ENCODE peak calls at places on chromosomes 12 and 14, in nine cellular contexts. One of them, this sample, is unnamed.

GRCh38 chr14:99657645-99658155 is 12.8 kb downstream of the HHIPL1 start:
- DNase-seq in GM23248: no peak
- DNase-seq in colonic mucosa: no peak
- DNase-seq in pancreas: no peak
- DNase-seq in fibroblast of mammary gland: no peak
- DNase-seq in AG04450: no peak
- DNase-seq in mammary epithelial cell: no peak
- DNase-seq in left ventricle myocardium inferior: no peak
- DNase-seq in brain microvascular endothelial cell: no peak
- DNase-seq in this sample: no peak

GRCh38 chr14:62436256-62436655 is 609.0 kb downstream of the KCNH5 start:
- DNase-seq in GM23248: no peak
- DNase-seq in left ventricle myocardium inferior: no peak
- DNase-seq in AG04450: no peak
- DNase-seq in mammary epithelial cell: peak
- DNase-seq in fibroblast of mammary gland: no peak
- DNase-seq in brain microvascular endothelial cell: no peak
- DNase-seq in pancreas: no peak
- DNase-seq in colonic mucosa: no peak
- DNase-seq in this sample: no peak

GRCh38 chr14:104724407-104724980 is 465 bp downstream of the ADSS1 start:
- DNase-seq in GM23248: peak
- DNase-seq in left ventricle myocardium inferior: peak
- DNase-seq in brain microvascular endothelial cell: no peak
- DNase-seq in colonic mucosa: peak
- DNase-seq in fibroblast of mammary gland: peak
- DNase-seq in pancreas: no peak
- DNase-seq in mammary epithelial cell: no peak
- DNase-seq in AG04450: no peak
- DNase-seq in this sample: no peak

GRCh38 chr12:48865441-48866290 is at the start of gene RND1:
- DNase-seq in left ventricle myocardium inferior: peak
- DNase-seq in AG04450: peak
- DNase-seq in pancreas: peak
- DNase-seq in colonic mucosa: peak
- DNase-seq in brain microvascular endothelial cell: peak
- DNase-seq in GM23248: peak
- DNase-seq in fibroblast of mammary gland: peak
- DNase-seq in mammary epithelial cell: peak
- DNase-seq in this sample: peak

GRCh38 chr14:53871947-53872346 is 84.7 kb downstream of the BMP4 start:
- DNase-seq in GM23248: no peak
- DNase-seq in colonic mucosa: no peak
- DNase-seq in brain microvascular endothelial cell: no peak
- DNase-seq in pancreas: no peak
- DNase-seq in fibroblast of mammary gland: no peak
- DNase-seq in mammary epithelial cell: no peak
- DNase-seq in AG04450: no peak
- DNase-seq in left ventricle myocardium inferior: no peak
- DNase-seq in this sample: no peak

GRCh38 chr14:38212996-38213395 is 5.3 kb downstream of the SSTR1 start:
- DNase-seq in GM23248: no peak
- DNase-seq in brain microvascular endothelial cell: no peak
- DNase-seq in AG04450: no peak
- DNase-seq in left ventricle myocardium inferior: no peak
- DNase-seq in colonic mucosa: no peak
- DNase-seq in pancreas: no peak
- DNase-seq in fibroblast of mammary gland: peak
- DNase-seq in mammary epithelial cell: no peak
- DNase-seq in this sample: no peak

GRCh38 chr12:122643207-122643805 is 59.9 kb downstream of the HCAR2 start:
- DNase-seq in left ventricle myocardium inferior: no peak
- DNase-seq in colonic mucosa: no peak
- DNase-seq in brain microvascular endothelial cell: no peak
- DNase-seq in pancreas: no peak
- DNase-seq in AG04450: no peak
- DNase-seq in mammary epithelial cell: no peak
- DNase-seq in fibroblast of mammary gland: peak
- DNase-seq in GM23248: no peak
- DNase-seq in this sample: no peak

GRCh38 chr14:50501642-50502041 is 30.7 kb downstream of the MAP4K5 start:
- DNase-seq in left ventricle myocardium inferior: no peak
- DNase-seq in pancreas: no peak
- DNase-seq in brain microvascular endothelial cell: peak
- DNase-seq in GM23248: peak
- DNase-seq in mammary epithelial cell: peak
- DNase-seq in colonic mucosa: no peak
- DNase-seq in fibroblast of mammary gland: peak
- DNase-seq in AG04450: peak
- DNase-seq in this sample: no peak

GRCh38 chr14:63045612-63046320 is 508 bp upstream of the KCNH5 start:
- DNase-seq in GM23248: peak
- DNase-seq in brain microvascular endothelial cell: peak
- DNase-seq in fibroblast of mammary gland: peak
- DNase-seq in AG04450: peak
- DNase-seq in pancreas: peak
- DNase-seq in mammary epithelial cell: peak
- DNase-seq in colonic mucosa: no peak
- DNase-seq in left ventricle myocardium inferior: no peak
- DNase-seq in this sample: no peak

GRCh38 chr12:64946132-64946829 is 121.8 kb downstream of the TBC1D30 start:
- DNase-seq in pancreas: no peak
- DNase-seq in brain microvascular endothelial cell: no peak
- DNase-seq in left ventricle myocardium inferior: peak
- DNase-seq in colonic mucosa: peak
- DNase-seq in AG04450: no peak
- DNase-seq in mammary epithelial cell: no peak
- DNase-seq in GM23248: no peak
- DNase-seq in fibroblast of mammary gland: peak
- DNase-seq in this sample: no peak

GRCh38 chr14:51931308-51931707 is 58.0 kb upstream of the RTRAF start:
- DNase-seq in brain microvascular endothelial cell: no peak
- DNase-seq in fibroblast of mammary gland: no peak
- DNase-seq in left ventricle myocardium inferior: no peak
- DNase-seq in AG04450: no peak
- DNase-seq in mammary epithelial cell: no peak
- DNase-seq in pancreas: no peak
- DNase-seq in GM23248: no peak
- DNase-seq in colonic mucosa: no peak
- DNase-seq in this sample: no peak
- H3K4me3 ChIP-seq in brain microvascular endothelial cell: no peak
- H3K4me3 ChIP-seq in fibroblast of mammary gland: no peak
- H3K4me3 ChIP-seq in left ventricle myocardium inferior: no peak
- H3K4me3 ChIP-seq in AG04450: no peak
- H3K4me3 ChIP-seq in mammary epithelial cell: no peak
- H3K4me3 ChIP-seq in pancreas: no peak
- H3K4me3 ChIP-seq in GM23248: no peak
- H3K4me3 ChIP-seq in colonic mucosa: no peak
- H3K4me3 ChIP-seq in this sample: no peak

GRCh38 chr12:26818636-26819035 is 14.4 kb downstream of the ITPR2 start:
- DNase-seq in pancreas: no peak
- DNase-seq in colonic mucosa: no peak
- DNase-seq in AG04450: no peak
- DNase-seq in fibroblast of mammary gland: no peak
- DNase-seq in GM23248: no peak
- DNase-seq in left ventricle myocardium inferior: no peak
- DNase-seq in brain microvascular endothelial cell: no peak
- DNase-seq in mammary epithelial cell: no peak
- DNase-seq in this sample: no peak

GRCh38 chr12:26822051-26822450 is 10.9 kb downstream of the ITPR2 start:
- DNase-seq in brain microvascular endothelial cell: no peak
- DNase-seq in pancreas: no peak
- DNase-seq in mammary epithelial cell: no peak
- DNase-seq in GM23248: peak
- DNase-seq in AG04450: no peak
- DNase-seq in colonic mucosa: no peak
- DNase-seq in left ventricle myocardium inferior: no peak
- DNase-seq in fibroblast of mammary gland: no peak
- DNase-seq in this sample: no peak

GRCh38 chr12:26823391-26823790 is 9.6 kb downstream of the ITPR2 start:
- DNase-seq in AG04450: no peak
- DNase-seq in GM23248: peak
- DNase-seq in left ventricle myocardium inferior: no peak
- DNase-seq in pancreas: no peak
- DNase-seq in brain microvascular endothelial cell: peak
- DNase-seq in colonic mucosa: no peak
- DNase-seq in fibroblast of mammary gland: peak
- DNase-seq in mammary epithelial cell: peak
- DNase-seq in this sample: no peak

GRCh38 chr12:26818201-26818600 is 14.8 kb downstream of the ITPR2 start:
- DNase-seq in AG04450: no peak
- DNase-seq in pancreas: no peak
- DNase-seq in colonic mucosa: no peak
- DNase-seq in mammary epithelial cell: no peak
- DNase-seq in brain microvascular endothelial cell: no peak
- DNase-seq in fibroblast of mammary gland: no peak
- DNase-seq in left ventricle myocardium inferior: no peak
- DNase-seq in GM23248: no peak
- DNase-seq in this sample: no peak

GRCh38 chr12:26821212-26821701 is 11.7 kb downstream of the ITPR2 start:
- DNase-seq in pancreas: no peak
- DNase-seq in fibroblast of mammary gland: peak
- DNase-seq in colonic mucosa: no peak
- DNase-seq in left ventricle myocardium inferior: no peak
- DNase-seq in GM23248: peak
- DNase-seq in mammary epithelial cell: no peak
- DNase-seq in AG04450: no peak
- DNase-seq in brain microvascular endothelial cell: peak
- DNase-seq in this sample: no peak
- H3K4me3 ChIP-seq in pancreas: no peak
- H3K4me3 ChIP-seq in fibroblast of mammary gland: no peak
- H3K4me3 ChIP-seq in colonic mucosa: no peak
- H3K4me3 ChIP-seq in left ventricle myocardium inferior: no peak
- H3K4me3 ChIP-seq in GM23248: peak
- H3K4me3 ChIP-seq in mammary epithelial cell: no peak
- H3K4me3 ChIP-seq in AG04450: no peak
- H3K4me3 ChIP-seq in brain microvascular endothelial cell: no peak
- H3K4me3 ChIP-seq in this sample: no peak

GRCh38 chr12:26287666-26288408 is 92.5 kb downstream of the SSPN start:
- DNase-seq in AG04450: no peak
- DNase-seq in brain microvascular endothelial cell: no peak
- DNase-seq in colonic mucosa: no peak
- DNase-seq in GM23248: no peak
- DNase-seq in pancreas: no peak
- DNase-seq in fibroblast of mammary gland: peak
- DNase-seq in left ventricle myocardium inferior: peak
- DNase-seq in mammary epithelial cell: peak
- DNase-seq in this sample: no peak
- H3K4me3 ChIP-seq in AG04450: no peak
- H3K4me3 ChIP-seq in brain microvascular endothelial cell: no peak
- H3K4me3 ChIP-seq in colonic mucosa: no peak
- H3K4me3 ChIP-seq in GM23248: no peak
- H3K4me3 ChIP-seq in pancreas: no peak
- H3K4me3 ChIP-seq in fibroblast of mammary gland: no peak
- H3K4me3 ChIP-seq in left ventricle myocardium inferior: no peak
- H3K4me3 ChIP-seq in mammary epithelial cell: no peak
- H3K4me3 ChIP-seq in this sample: no peak

DNA sequence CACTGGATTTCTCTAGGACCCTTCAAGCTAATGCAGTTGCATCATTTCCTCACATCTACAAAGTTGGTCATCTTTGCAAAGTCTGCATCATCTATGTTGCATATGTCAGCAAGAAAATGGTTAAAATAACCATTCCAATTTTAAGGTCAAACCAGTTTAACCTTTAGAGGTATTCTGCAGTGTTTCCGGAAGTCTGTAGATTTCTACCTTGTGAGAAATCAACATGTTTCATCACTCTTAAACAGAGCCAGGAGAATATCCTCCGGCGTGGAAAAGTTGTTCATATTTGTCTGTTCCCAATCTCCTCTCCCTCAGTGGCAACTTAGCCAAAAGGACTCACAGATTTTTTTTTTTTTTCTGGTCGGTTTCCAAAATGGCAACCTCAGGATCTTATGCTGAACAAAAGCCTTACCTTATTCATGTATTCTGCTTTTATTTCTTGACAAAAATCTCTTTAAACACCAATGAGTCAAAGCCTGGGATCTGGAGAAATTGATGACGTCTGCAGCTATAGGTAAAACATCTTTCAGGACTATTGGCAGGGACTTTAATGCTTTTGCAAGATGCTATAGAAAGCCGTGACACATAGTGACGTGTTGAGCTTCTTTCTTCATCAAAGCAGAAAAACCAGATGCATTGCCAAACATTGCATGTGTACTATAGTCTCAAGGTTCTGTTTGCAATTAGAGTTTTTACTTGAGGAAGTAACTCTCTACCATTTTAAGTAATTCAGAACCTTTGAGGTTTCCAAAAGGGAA is 16.0 kb upstream of the CDK17 start:
- DNase-seq in pancreas: no peak
- DNase-seq in brain microvascular endothelial cell: peak
- DNase-seq in left ventricle myocardium inferior: no peak
- DNase-seq in GM23248: peak
- DNase-seq in mammary epithelial cell: peak
- DNase-seq in fibroblast of mammary gland: peak
- DNase-seq in AG04450: peak
- DNase-seq in colonic mucosa: no peak
- DNase-seq in this sample: no peak
- H3K4me3 ChIP-seq in pancreas: no peak
- H3K4me3 ChIP-seq in brain microvascular endothelial cell: no peak
- H3K4me3 ChIP-seq in left ventricle myocardium inferior: no peak
- H3K4me3 ChIP-seq in GM23248: peak
- H3K4me3 ChIP-seq in mammary epithelial cell: no peak
- H3K4me3 ChIP-seq in fibroblast of mammary gland: no peak
- H3K4me3 ChIP-seq in AG04450: no peak
- H3K4me3 ChIP-seq in colonic mucosa: no peak
- H3K4me3 ChIP-seq in this sample: no peak

GRCh38 chr12:163406-163986 is 50.5 kb downstream of the SLC6A12 start:
- DNase-seq in GM23248: no peak
- DNase-seq in left ventricle myocardium inferior: no peak
- DNase-seq in colonic mucosa: no peak
- DNase-seq in AG04450: no peak
- DNase-seq in pancreas: no peak
- DNase-seq in brain microvascular endothelial cell: no peak
- DNase-seq in fibroblast of mammary gland: no peak
- DNase-seq in mammary epithelial cell: no peak
- DNase-seq in this sample: no peak
- H3K4me3 ChIP-seq in GM23248: no peak
- H3K4me3 ChIP-seq in left ventricle myocardium inferior: no peak
- H3K4me3 ChIP-seq in colonic mucosa: no peak
- H3K4me3 ChIP-seq in AG04450: no peak
- H3K4me3 ChIP-seq in pancreas: no peak
- H3K4me3 ChIP-seq in brain microvascular endothelial cell: no peak
- H3K4me3 ChIP-seq in fibroblast of mammary gland: no peak
- H3K4me3 ChIP-seq in mammary epithelial cell: no peak
- H3K4me3 ChIP-seq in this sample: no peak